ENCODE peak calls at places on chromosomes 16 and 17, in six cellular contexts. One of them, this sample, is unnamed.

GRCh38 chr16:54054237-54054780 is 232.3 kb downstream of the IRX3 start:
- DNase-seq in neuronal stem cell: no peak
- DNase-seq in trophoblast cell: no peak
- DNase-seq in H1: no peak
- DNase-seq in IMR-90: no peak
- DNase-seq in mesenchymal stem cell: no peak
- DNase-seq in this sample: no peak

GRCh38 chr16:86948046-86948445 is 369.1 kb downstream of the C16orf95 start:
- DNase-seq in neuronal stem cell: no peak
- DNase-seq in H1: no peak
- DNase-seq in trophoblast cell: no peak
- DNase-seq in mesenchymal stem cell: no peak
- DNase-seq in IMR-90: no peak
- DNase-seq in this sample: no peak

GRCh38 chr16:85532147-85532546 is 81.0 kb upstream of the GSE1 start:
- DNase-seq in IMR-90: no peak
- DNase-seq in neuronal stem cell: no peak
- DNase-seq in trophoblast cell: no peak
- DNase-seq in H1: no peak
- DNase-seq in mesenchymal stem cell: no peak
- DNase-seq in this sample: no peak

GRCh38 chr16:88638323-88639230 is at the start of gene IL17C:
- DNase-seq in H1: peak; percentile 68
- DNase-seq in trophoblast cell: peak; percentile 58
- DNase-seq in mesenchymal stem cell: no peak
- DNase-seq in IMR-90: no peak
- DNase-seq in neuronal stem cell: no peak
- DNase-seq in this sample: peak; percentile 80

GRCh38 chr17:83199500-83200201 is 120.2 kb downstream of the METRNL start:
- DNase-seq in trophoblast cell: peak; percentile 26
- DNase-seq in mesenchymal stem cell: no peak
- DNase-seq in neuronal stem cell: no peak
- DNase-seq in IMR-90: peak; percentile 49
- DNase-seq in H1: no peak
- DNase-seq in this sample: no peak

GRCh38 chr17:50918933-50919296 is 52.8 kb upstream of the TOB1 start:
- DNase-seq in H1: no peak
- DNase-seq in IMR-90: peak; percentile 35
- DNase-seq in neuronal stem cell: no peak
- DNase-seq in trophoblast cell: no peak
- DNase-seq in mesenchymal stem cell: peak; percentile 27
- DNase-seq in this sample: no peak

GRCh38 chr17:48558731-48559608 is 14.1 kb upstream of the HOXB2 start:
- DNase-seq in trophoblast cell: no peak
- DNase-seq in mesenchymal stem cell: peak; percentile 17
- DNase-seq in IMR-90: no peak
- DNase-seq in neuronal stem cell: no peak
- DNase-seq in H1: no peak
- DNase-seq in this sample: no peak

GRCh38 chr17:43316522-43317142 is 82.2 kb upstream of the ARL4D start:
- DNase-seq in neuronal stem cell: no peak
- DNase-seq in trophoblast cell: peak; percentile 46
- DNase-seq in H1: no peak
- DNase-seq in IMR-90: no peak
- DNase-seq in mesenchymal stem cell: peak; percentile 79
- DNase-seq in this sample: peak; percentile 70

DNA sequence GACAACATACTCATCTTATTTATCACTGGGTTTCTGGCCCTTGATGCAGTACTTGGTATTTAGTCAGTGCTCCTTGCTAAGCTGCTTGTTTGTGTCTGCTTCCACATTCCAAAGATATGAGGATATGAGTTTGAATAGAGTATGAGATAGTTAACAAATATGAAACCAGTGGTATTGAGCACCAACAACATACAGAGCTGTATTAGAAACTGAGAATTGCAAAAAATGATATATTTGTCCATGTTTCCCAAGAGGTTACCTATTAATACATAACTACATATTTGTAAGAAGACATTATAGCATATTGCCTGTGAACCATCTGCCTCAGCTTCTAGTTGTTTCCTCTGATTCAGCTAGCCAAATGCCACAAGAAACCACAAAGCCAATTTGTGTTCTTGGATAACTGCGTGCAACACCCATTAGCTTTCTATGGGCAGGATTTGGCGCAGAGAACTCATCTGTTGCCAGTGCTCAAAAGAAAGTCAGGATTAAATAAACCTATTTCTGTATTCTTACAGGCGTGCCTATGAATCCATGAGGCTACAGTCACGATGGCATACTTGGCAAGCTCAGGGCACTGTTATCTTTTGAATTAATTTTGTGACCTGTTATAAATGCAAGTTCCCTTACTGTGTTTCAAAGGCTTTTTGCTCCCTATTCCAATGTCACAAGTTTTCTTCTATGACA is 194.5 kb downstream of the MAP2K6 start:
- DNase-seq in IMR-90: peak; percentile 96
- DNase-seq in trophoblast cell: peak; percentile 36
- DNase-seq in mesenchymal stem cell: peak; percentile 91
- DNase-seq in neuronal stem cell: no peak
- DNase-seq in H1: no peak
- DNase-seq in this sample: no peak
- H2BK120ac ChIP-seq in IMR-90: peak overlapping the region; percentile 99
- H2BK120ac ChIP-seq in trophoblast cell: peak overlapping the region; percentile 87
- H2BK120ac ChIP-seq in mesenchymal stem cell: no peak overlapping the region
- H2BK120ac ChIP-seq in neuronal stem cell: no peak overlapping the region
- H2BK120ac ChIP-seq in H1: no peak overlapping the region
- H2BK120ac ChIP-seq in this sample: no peak overlapping the region

GRCh38 chr17:2054740-2055493 is at the start of gene HIC1:
- DNase-seq in neuronal stem cell: peak; percentile 68
- DNase-seq in trophoblast cell: peak; percentile 74
- DNase-seq in mesenchymal stem cell: peak; percentile 80
- DNase-seq in H1: peak; percentile 90
- DNase-seq in IMR-90: peak; percentile 73
- DNase-seq in this sample: peak; percentile 87
- H3K4me1 ChIP-seq in neuronal stem cell: peaks cover 11% of the 10 kb centered on the region
- H3K4me1 ChIP-seq in trophoblast cell: peaks cover 52% of the 10 kb centered on the region
- H3K4me1 ChIP-seq in mesenchymal stem cell: peaks cover 40% of the 10 kb centered on the region
- H3K4me1 ChIP-seq in H1: no peaks in the 10 kb centered on the region
- H3K4me1 ChIP-seq in IMR-90: peaks cover 20% of the 10 kb centered on the region
- H3K4me1 ChIP-seq in this sample: no peaks in the 10 kb centered on the region

DNA sequence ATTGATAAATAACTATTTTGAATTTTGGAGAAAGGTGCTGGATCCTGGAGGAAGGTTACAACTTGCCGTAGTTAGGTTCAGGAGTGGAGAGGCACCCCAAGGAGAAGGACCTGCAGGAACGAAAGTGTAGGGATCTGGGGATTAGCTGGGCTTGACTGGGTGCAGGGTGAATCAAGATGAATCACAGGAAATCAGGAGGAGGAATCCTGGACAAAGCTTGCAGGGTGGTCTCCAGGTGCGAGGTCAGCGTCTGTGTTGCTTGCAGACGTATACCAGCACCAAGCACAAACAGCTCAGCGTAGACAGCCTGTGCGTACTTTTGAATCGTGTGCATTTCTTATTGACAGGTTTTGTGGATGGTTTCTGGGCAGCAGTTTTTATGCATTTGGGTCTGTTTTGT is 144.3 kb downstream of the MSI2 start:
- DNase-seq in trophoblast cell: no peak
- DNase-seq in neuronal stem cell: no peak
- DNase-seq in IMR-90: peak; percentile 17
- DNase-seq in H1: no peak
- DNase-seq in mesenchymal stem cell: no peak
- DNase-seq in this sample: no peak
- H3K14ac ChIP-seq in trophoblast cell: no peak overlapping the region
- H3K14ac ChIP-seq in neuronal stem cell: no peak overlapping the region
- H3K14ac ChIP-seq in IMR-90: no peak overlapping the region
- H3K14ac ChIP-seq in H1: no peak overlapping the region
- H3K14ac ChIP-seq in mesenchymal stem cell: no peak overlapping the region
- H3K14ac ChIP-seq in this sample: no peak overlapping the region

GRCh38 chr17:1635675-1636465 is 7.2 kb upstream of the SLC43A2 start:
- DNase-seq in trophoblast cell: peak; percentile 70
- DNase-seq in H1: no peak
- DNase-seq in mesenchymal stem cell: no peak
- DNase-seq in neuronal stem cell: no peak
- DNase-seq in IMR-90: no peak
- DNase-seq in this sample: no peak

GRCh38 chr17:1634841-1635650 is 6.4 kb upstream of the SLC43A2 start:
- DNase-seq in IMR-90: no peak
- DNase-seq in trophoblast cell: no peak
- DNase-seq in H1: no peak
- DNase-seq in mesenchymal stem cell: no peak
- DNase-seq in neuronal stem cell: no peak
- DNase-seq in this sample: no peak

GRCh38 chr17:1638624-1639300 is 6.8 kb downstream of the SCARF1 start:
- DNase-seq in neuronal stem cell: no peak
- DNase-seq in mesenchymal stem cell: no peak
- DNase-seq in IMR-90: no peak
- DNase-seq in trophoblast cell: no peak
- DNase-seq in H1: no peak
- DNase-seq in this sample: no peak

GRCh38 chr17:1638171-1638583 is 7.4 kb downstream of the SCARF1 start:
- DNase-seq in neuronal stem cell: no peak
- DNase-seq in IMR-90: no peak
- DNase-seq in H1: no peak
- DNase-seq in mesenchymal stem cell: no peak
- DNase-seq in trophoblast cell: no peak
- DNase-seq in this sample: no peak

DNA sequence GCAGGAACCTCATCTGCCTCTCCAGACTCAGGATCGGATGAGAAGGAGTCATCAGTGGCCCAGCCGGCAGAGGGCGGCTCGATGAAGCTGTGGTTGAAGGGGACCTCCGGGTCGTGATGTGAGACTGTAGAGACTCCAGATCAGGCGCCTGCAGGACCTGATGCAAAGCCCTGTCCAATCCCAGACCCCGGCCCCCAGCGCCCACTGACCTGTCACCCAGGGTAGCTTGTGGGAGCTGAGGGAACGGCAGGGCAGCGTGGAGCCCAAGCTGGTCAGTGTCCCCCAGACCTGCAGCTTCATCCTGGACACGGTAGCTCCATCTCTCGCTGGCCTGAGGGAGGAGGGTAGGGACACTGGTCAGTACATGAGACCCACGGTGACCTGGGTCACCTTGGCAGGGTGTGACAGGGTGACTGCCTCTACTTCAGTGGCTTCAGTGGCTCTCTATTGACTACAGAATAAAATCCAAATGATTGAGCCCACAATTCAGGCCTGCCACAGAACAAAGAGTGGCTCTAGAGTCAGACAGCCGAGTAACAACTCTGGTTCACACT is 8.2 kb upstream of the SLC43A2 start:
- DNase-seq in trophoblast cell: no peak
- DNase-seq in IMR-90: no peak
- DNase-seq in H1: no peak
- DNase-seq in neuronal stem cell: no peak
- DNase-seq in mesenchymal stem cell: no peak
- DNase-seq in this sample: no peak
- H2BK120ac ChIP-seq in trophoblast cell: no peak overlapping the region
- H2BK120ac ChIP-seq in IMR-90: no peak overlapping the region
- H2BK120ac ChIP-seq in H1: no peak overlapping the region
- H2BK120ac ChIP-seq in neuronal stem cell: peak overlapping the region; percentile 94
- H2BK120ac ChIP-seq in mesenchymal stem cell: no peak overlapping the region
- H2BK120ac ChIP-seq in this sample: no peak overlapping the region